ENCODE peak calls at places on chromosomes 7 and 10, in six cellular contexts. One of them, this sample, is unnamed.

GRCh38 chr10:124153601-124153930 is 60.2 kb upstream of the CHST15 start:
- DNase-seq in cardiac muscle cell: no peak
- DNase-seq in astrocyte: no peak
- DNase-seq in endothelial cell of umbilical vein: no peak
- DNase-seq in heart right ventricle: no peak
- DNase-seq in GM23248: no peak
- DNase-seq in this sample: no peak

GRCh38 chr7:17939670-17940301 is 508 bp downstream of the SNX13 start:
- DNase-seq in astrocyte: no peak
- DNase-seq in heart right ventricle: peak; percentile 38
- DNase-seq in cardiac muscle cell: peak; percentile 30
- DNase-seq in endothelial cell of umbilical vein: peak; percentile 73
- DNase-seq in GM23248: peak; percentile 80
- DNase-seq in this sample: peak; percentile 35

GRCh38 chr7:100865971-100866720 is 1.0 kb upstream of the TRIP6 start:
- DNase-seq in astrocyte: no peak
- DNase-seq in heart right ventricle: peak; percentile 83
- DNase-seq in cardiac muscle cell: no peak
- DNase-seq in GM23248: peak; percentile 55
- DNase-seq in endothelial cell of umbilical vein: peak; percentile 67
- DNase-seq in this sample: peak; percentile 81

GRCh38 chr7:80230327-80230726 is 95.7 kb downstream of the GNAI1 start:
- DNase-seq in astrocyte: peak; percentile 10
- DNase-seq in GM23248: peak; percentile 13
- DNase-seq in endothelial cell of umbilical vein: no peak
- DNase-seq in heart right ventricle: no peak
- DNase-seq in cardiac muscle cell: no peak
- DNase-seq in this sample: no peak

GRCh38 chr10:79905322-79906314 is 43.3 kb downstream of the SFTPD start:
- DNase-seq in heart right ventricle: no peak
- DNase-seq in GM23248: peak; percentile 71
- DNase-seq in endothelial cell of umbilical vein: peak; percentile 48
- DNase-seq in cardiac muscle cell: peak; percentile 39
- DNase-seq in astrocyte: peak; percentile 20
- DNase-seq in this sample: no peak

GRCh38 chr10:97428572-97428981 is 2.6 kb downstream of the PGAM1 start:
- DNase-seq in cardiac muscle cell: peak; percentile 32
- DNase-seq in heart right ventricle: no peak
- DNase-seq in GM23248: peak; percentile 86
- DNase-seq in endothelial cell of umbilical vein: no peak
- DNase-seq in astrocyte: no peak
- DNase-seq in this sample: no peak

GRCh38 chr10:86960863-86961434 is 2.5 kb downstream of the SNCG start:
- DNase-seq in heart right ventricle: no peak
- DNase-seq in endothelial cell of umbilical vein: no peak
- DNase-seq in astrocyte: no peak
- DNase-seq in GM23248: no peak
- DNase-seq in cardiac muscle cell: no peak
- DNase-seq in this sample: no peak

GRCh38 chr10:88707429-88708110 is 1.5 kb downstream of the LIPK start:
- DNase-seq in astrocyte: peak; percentile 87
- DNase-seq in heart right ventricle: no peak
- DNase-seq in GM23248: peak; percentile 86
- DNase-seq in endothelial cell of umbilical vein: peak; percentile 85
- DNase-seq in cardiac muscle cell: peak; percentile 40
- DNase-seq in this sample: no peak

DNA sequence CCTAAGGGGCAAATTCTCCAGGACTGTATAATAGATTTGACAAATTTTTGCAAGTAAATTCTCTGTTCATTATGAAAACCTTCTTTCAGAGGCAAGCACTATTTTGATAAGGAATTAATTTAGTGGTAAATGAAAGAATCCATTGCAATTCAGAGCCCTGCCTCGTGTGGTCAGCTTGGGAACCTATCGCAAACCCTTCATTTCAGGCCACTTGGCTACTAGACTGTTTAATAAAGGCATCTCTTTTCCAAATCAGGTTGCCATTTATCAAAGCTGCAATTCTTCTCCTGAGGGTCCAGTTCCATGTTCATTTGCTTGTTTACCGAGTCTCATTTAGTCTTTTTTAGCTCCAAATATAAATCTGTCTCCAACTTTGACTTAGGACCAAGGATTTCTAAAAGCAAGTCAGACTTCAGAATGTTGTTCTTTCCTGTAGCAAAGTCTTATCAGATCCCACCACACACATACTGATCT is 28.4 kb downstream of the PPP1R3C start:
- DNase-seq in cardiac muscle cell: peak; percentile 34
- DNase-seq in GM23248: peak; percentile 35
- DNase-seq in astrocyte: peak; percentile 93
- DNase-seq in endothelial cell of umbilical vein: peak; percentile 95
- DNase-seq in heart right ventricle: no peak
- DNase-seq in this sample: no peak
- H3K4me1 ChIP-seq in cardiac muscle cell: peaks cover 32% of the 10 kb centered on the region
- H3K4me1 ChIP-seq in GM23248: peaks cover 53% of the 10 kb centered on the region
- H3K4me1 ChIP-seq in astrocyte: peaks cover 35% of the 10 kb centered on the region
- H3K4me1 ChIP-seq in endothelial cell of umbilical vein: peaks cover 27% of the 10 kb centered on the region
- H3K4me1 ChIP-seq in heart right ventricle: peaks cover 50% of the 10 kb centered on the region
- H3K4me1 ChIP-seq in this sample: peaks cover 41% of the 10 kb centered on the region

GRCh38 chr7:5419523-5420107 is 4.0 kb downstream of the TNRC18 start:
- DNase-seq in heart right ventricle: peak; percentile 44
- DNase-seq in GM23248: peak; percentile 52
- DNase-seq in astrocyte: no peak
- DNase-seq in endothelial cell of umbilical vein: peak; percentile 27
- DNase-seq in cardiac muscle cell: no peak
- DNase-seq in this sample: peak; percentile 38
- H3K27me3 ChIP-seq in heart right ventricle: no peaks in the 10 kb centered on the region
- H3K27me3 ChIP-seq in GM23248: no peaks in the 10 kb centered on the region
- H3K27me3 ChIP-seq in astrocyte: no peaks in the 10 kb centered on the region
- H3K27me3 ChIP-seq in endothelial cell of umbilical vein: no peaks in the 10 kb centered on the region
- H3K27me3 ChIP-seq in cardiac muscle cell: no peaks in the 10 kb centered on the region
- H3K27me3 ChIP-seq in this sample: no peaks in the 10 kb centered on the region

DNA sequence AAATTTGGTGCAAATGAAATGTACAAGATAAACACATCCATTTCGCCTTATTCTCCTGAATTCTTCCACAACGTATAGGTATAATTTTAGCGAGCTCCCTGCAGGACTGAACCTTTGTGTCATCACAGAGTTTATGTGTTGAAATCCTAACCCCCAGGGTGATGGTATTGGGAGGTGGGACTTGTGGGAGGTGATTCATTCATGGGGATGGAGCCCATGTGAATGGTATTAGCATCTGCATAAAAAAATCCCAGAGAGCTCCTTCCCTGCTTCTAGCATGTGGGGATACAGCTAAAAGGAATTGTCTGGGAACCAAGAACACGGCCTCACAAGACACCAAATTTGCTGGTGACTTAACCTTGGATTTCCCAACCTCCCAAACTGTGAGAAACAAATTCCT is 741.4 kb upstream of the VSTM2A start:
- DNase-seq in heart right ventricle: no peak
- DNase-seq in GM23248: no peak
- DNase-seq in cardiac muscle cell: no peak
- DNase-seq in endothelial cell of umbilical vein: no peak
- DNase-seq in astrocyte: no peak
- DNase-seq in this sample: no peak
- H3K36me3 ChIP-seq in heart right ventricle: no peaks in the 10 kb centered on the region
- H3K36me3 ChIP-seq in GM23248: no peaks in the 10 kb centered on the region
- H3K36me3 ChIP-seq in cardiac muscle cell: no peaks in the 10 kb centered on the region
- H3K36me3 ChIP-seq in endothelial cell of umbilical vein: no peaks in the 10 kb centered on the region
- H3K36me3 ChIP-seq in astrocyte: no peaks in the 10 kb centered on the region
- H3K36me3 ChIP-seq in this sample: no peaks in the 10 kb centered on the region

GRCh38 chr10:14386202-14386593 is 55.5 kb upstream of the FRMD4A start:
- DNase-seq in cardiac muscle cell: peak; percentile 78
- DNase-seq in astrocyte: peak; percentile 97
- DNase-seq in GM23248: peak; percentile 92
- DNase-seq in endothelial cell of umbilical vein: no peak
- DNase-seq in heart right ventricle: no peak
- DNase-seq in this sample: no peak
- H3K4me1 ChIP-seq in cardiac muscle cell: no peaks in the 10 kb centered on the region
- H3K4me1 ChIP-seq in astrocyte: peaks cover 35% of the 10 kb centered on the region
- H3K4me1 ChIP-seq in GM23248: peaks cover 4% of the 10 kb centered on the region
- H3K4me1 ChIP-seq in endothelial cell of umbilical vein: no peaks in the 10 kb centered on the region
- H3K4me1 ChIP-seq in heart right ventricle: no peaks in the 10 kb centered on the region
- H3K4me1 ChIP-seq in this sample: no peaks in the 10 kb centered on the region

GRCh38 chr7:106065560-106066500 is 46.3 kb downstream of the SYPL1 start:
- DNase-seq in astrocyte: no peak
- DNase-seq in endothelial cell of umbilical vein: no peak
- DNase-seq in GM23248: peak; percentile 72
- DNase-seq in cardiac muscle cell: no peak
- DNase-seq in heart right ventricle: no peak
- DNase-seq in this sample: no peak

GRCh38 chr7:106063039-106063438 is 49.1 kb downstream of the SYPL1 start:
- DNase-seq in cardiac muscle cell: no peak
- DNase-seq in GM23248: no peak
- DNase-seq in heart right ventricle: no peak
- DNase-seq in astrocyte: no peak
- DNase-seq in endothelial cell of umbilical vein: no peak
- DNase-seq in this sample: no peak

GRCh38 chr7:106064329-106064728 is 47.8 kb downstream of the SYPL1 start:
- DNase-seq in GM23248: no peak
- DNase-seq in astrocyte: no peak
- DNase-seq in heart right ventricle: no peak
- DNase-seq in endothelial cell of umbilical vein: no peak
- DNase-seq in cardiac muscle cell: no peak
- DNase-seq in this sample: no peak

GRCh38 chr7:106063692-106064091 is 48.4 kb downstream of the SYPL1 start:
- DNase-seq in endothelial cell of umbilical vein: no peak
- DNase-seq in GM23248: no peak
- DNase-seq in heart right ventricle: no peak
- DNase-seq in cardiac muscle cell: no peak
- DNase-seq in astrocyte: no peak
- DNase-seq in this sample: no peak

DNA sequence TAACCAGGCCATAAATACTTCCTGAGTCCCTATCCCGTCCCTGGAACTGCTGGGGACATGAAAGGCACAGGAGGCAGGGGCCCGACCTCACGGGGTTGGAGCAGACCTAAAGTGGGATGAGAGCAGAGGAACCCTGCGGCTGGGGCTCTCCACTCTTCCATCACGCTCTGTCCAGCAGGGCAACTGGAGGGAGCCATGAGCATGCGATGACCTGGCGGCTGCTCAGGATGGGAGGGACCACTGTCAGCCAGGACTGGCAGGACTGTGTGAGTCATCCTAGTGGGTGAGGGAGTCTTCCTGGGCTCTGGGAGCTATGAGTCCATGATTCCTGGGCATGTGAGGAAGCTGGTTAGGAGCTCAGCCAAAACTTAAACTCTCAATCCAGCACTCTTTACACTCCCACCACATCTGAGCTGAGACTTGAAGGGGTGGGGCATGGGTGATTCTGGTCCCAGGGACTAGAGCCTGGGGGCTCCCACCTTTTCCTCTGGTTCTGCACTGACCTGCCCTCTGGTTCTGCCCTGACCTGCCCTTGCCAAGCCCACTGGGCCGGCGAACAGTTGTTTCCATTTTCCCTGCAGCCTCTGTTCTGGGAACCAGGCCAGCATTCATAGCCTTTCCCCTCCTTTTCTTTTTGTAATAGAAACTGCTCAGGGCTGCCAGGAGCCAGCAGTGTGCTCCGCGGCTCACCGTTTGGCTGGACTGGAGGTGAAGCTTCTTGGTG is 47.1 kb downstream of the SYPL1 start:
- DNase-seq in cardiac muscle cell: peak; percentile 96
- DNase-seq in astrocyte: peak; percentile 95
- DNase-seq in GM23248: peak; percentile 99
- DNase-seq in heart right ventricle: peak; percentile 80
- DNase-seq in endothelial cell of umbilical vein: peak; percentile 88
- DNase-seq in this sample: peak; percentile 83
- H3K27me3 ChIP-seq in cardiac muscle cell: no peaks in the 10 kb centered on the region
- H3K27me3 ChIP-seq in astrocyte: no peaks in the 10 kb centered on the region
- H3K27me3 ChIP-seq in GM23248: no peaks in the 10 kb centered on the region
- H3K27me3 ChIP-seq in heart right ventricle: no peaks in the 10 kb centered on the region
- H3K27me3 ChIP-seq in endothelial cell of umbilical vein: no peaks in the 10 kb centered on the region
- H3K27me3 ChIP-seq in this sample: no peaks in the 10 kb centered on the region

GRCh38 chr7:759569-759968 is 32.5 kb upstream of the PRKAR1B start:
- DNase-seq in heart right ventricle: no peak
- DNase-seq in GM23248: no peak
- DNase-seq in astrocyte: no peak
- DNase-seq in cardiac muscle cell: no peak
- DNase-seq in endothelial cell of umbilical vein: no peak
- DNase-seq in this sample: no peak

GRCh38 chr7:760006-760405 is 32.9 kb upstream of the PRKAR1B start:
- DNase-seq in endothelial cell of umbilical vein: no peak
- DNase-seq in cardiac muscle cell: no peak
- DNase-seq in GM23248: no peak
- DNase-seq in heart right ventricle: no peak
- DNase-seq in astrocyte: no peak
- DNase-seq in this sample: no peak

GRCh38 chr7:762891-763290 is 35.8 kb upstream of the PRKAR1B start:
- DNase-seq in astrocyte: no peak
- DNase-seq in heart right ventricle: no peak
- DNase-seq in cardiac muscle cell: no peak
- DNase-seq in GM23248: no peak
- DNase-seq in endothelial cell of umbilical vein: no peak
- DNase-seq in this sample: no peak

GRCh38 chr7:761101-761500 is 34.0 kb upstream of the PRKAR1B start:
- DNase-seq in cardiac muscle cell: no peak
- DNase-seq in endothelial cell of umbilical vein: no peak
- DNase-seq in GM23248: no peak
- DNase-seq in astrocyte: no peak
- DNase-seq in heart right ventricle: no peak
- DNase-seq in this sample: no peak

DNA sequence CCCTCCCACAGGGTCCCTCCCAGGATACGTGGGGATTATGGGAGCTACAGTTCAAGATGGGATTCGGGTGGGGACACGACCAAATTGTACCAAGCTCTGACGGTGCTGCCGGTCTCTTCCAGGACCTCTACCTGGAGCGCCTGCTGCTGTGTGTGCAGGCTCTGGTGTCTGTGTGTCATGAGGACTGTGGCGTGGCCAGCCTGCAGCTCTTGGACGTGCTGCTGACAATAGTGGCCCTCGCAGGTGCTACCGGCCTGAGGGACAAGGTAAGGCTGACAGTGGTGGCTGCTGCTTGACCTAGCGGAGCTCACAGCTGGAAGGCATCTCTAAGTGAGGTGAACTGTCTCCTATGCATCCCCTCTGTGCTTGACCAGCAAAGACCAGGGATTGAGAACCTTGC is 34.5 kb upstream of the PRKAR1B start:
- DNase-seq in heart right ventricle: no peak
- DNase-seq in cardiac muscle cell: no peak
- DNase-seq in astrocyte: no peak
- DNase-seq in endothelial cell of umbilical vein: no peak
- DNase-seq in GM23248: no peak
- DNase-seq in this sample: no peak
- H3K36me3 ChIP-seq in heart right ventricle: peaks cover 5% of the 10 kb centered on the region
- H3K36me3 ChIP-seq in cardiac muscle cell: peaks cover 41% of the 10 kb centered on the region
- H3K36me3 ChIP-seq in astrocyte: peaks cover 20% of the 10 kb centered on the region
- H3K36me3 ChIP-seq in endothelial cell of umbilical vein: peaks cover 39% of the 10 kb centered on the region
- H3K36me3 ChIP-seq in GM23248: peaks cover 7% of the 10 kb centered on the region
- H3K36me3 ChIP-seq in this sample: peaks cover 80% of the 10 kb centered on the region

GRCh38 chr10:110569736-110570135 is 2.2 kb downstream of the SMC3 start:
- DNase-seq in GM23248: no peak
- DNase-seq in cardiac muscle cell: no peak
- DNase-seq in heart right ventricle: no peak
- DNase-seq in astrocyte: no peak
- DNase-seq in endothelial cell of umbilical vein: no peak
- DNase-seq in this sample: no peak
- H3K4me1 ChIP-seq in GM23248: peaks cover 18% of the 10 kb centered on the region
- H3K4me1 ChIP-seq in cardiac muscle cell: peaks cover 30% of the 10 kb centered on the region
- H3K4me1 ChIP-seq in heart right ventricle: peaks cover 72% of the 10 kb centered on the region
- H3K4me1 ChIP-seq in astrocyte: peaks cover 5% of the 10 kb centered on the region
- H3K4me1 ChIP-seq in endothelial cell of umbilical vein: peaks cover 14% of the 10 kb centered on the region
- H3K4me1 ChIP-seq in this sample: peaks cover 79% of the 10 kb centered on the region